ENCODE peak calls at places on chromosome 20, in four cellular contexts. M is GM23248, Q is H1, T is PC-3. N is an unnamed sample.

GRCh38 chr20:34776177-34776576 is 49.3 kb downstream of the NCOA6 start:
- DNase-seq in T (no peak), Q (no peak), M (no peak), N (no peak)

GRCh38 chr20:19784511-19785172 is 26.6 kb downstream of the RIN2 start:
- DNase-seq in Q (no peak), T (peak; percentile 96), M (peak; percentile 88), N (peak; percentile 93)

GRCh38 chr20:10300582-10301108 is 82.0 kb downstream of the SNAP25 start:
- DNase-seq in T (no peak), Q (no peak), M (no peak), N (no peak)

GRCh38 chr20:2109425-2110210 is 8.0 kb downstream of the STK35 start:
- DNase-seq in M (peak; percentile 47), T (no peak), Q (no peak), N (no peak)

GRCh38 chr20:25039697-25040437 is 18.1 kb downstream of the ACSS1 start:
- DNase-seq in M (peak; percentile 64), T (peak; percentile 79), Q (no peak), N (no peak)

GRCh38 chr20:25299801-25300200 is 51.9 kb downstream of the PYGB start:
- DNase-seq in M (peak; percentile 60), T (peak; percentile 31), Q (no peak), N (peak; percentile 62)

GRCh38 chr20:9409352-9409751 is 105.0 kb upstream of the LAMP5 start:
- DNase-seq in T (peak; percentile 77), Q (no peak), M (peak; percentile 73), N (no peak)

GRCh38 chr20:9397928-9398327 is 116.5 kb upstream of the LAMP5 start:
- DNase-seq in Q (no peak), T (no peak), M (no peak), N (peak; percentile 76)

GRCh38 chr20:57653910-57654309 is 33.7 kb upstream of the ZBP1 start:
- DNase-seq in Q (no peak), M (no peak), T (peak; percentile 21), N (no peak)

GRCh38 chr20:59987135-59987534 is 28.9 kb downstream of the CDH26 start:
- DNase-seq in T (peak; percentile 41), Q (no peak), M (no peak), N (no peak)

GRCh38 chr20:17680836-17681740 is 954 bp downstream of the RRBP1 start:
- DNase-seq in Q (no peak), T (peak; percentile 81), M (peak; percentile 90), N (peak; percentile 83)

GRCh38 chr20:39660965-39661364 is 698.8 kb downstream of the DHX35 start:
- DNase-seq in M (peak; percentile 8), Q (no peak), T (no peak), N (peak; percentile 78)

GRCh38 chr20:19990911-19991707 is 26.1 kb upstream of the NAA20 start:
- DNase-seq in T (no peak), Q (no peak), M (no peak), N (no peak)

GRCh38 chr20:16061394-16061793 is 511.9 kb downstream of the KIF16B start:
- DNase-seq in T (peak; percentile 75), M (no peak), Q (no peak), N (no peak)

GRCh38 chr20:61120595-61121515 is 131.2 kb upstream of the CDH4 start:
- DNase-seq in Q (peak; percentile 25), M (peak; percentile 79), T (peak; percentile 35), N (peak; percentile 84)

GRCh38 chr20:31569163-31570020 is 35.7 kb upstream of the ID1 start:
- DNase-seq in Q (no peak), M (peak; percentile 80), T (peak; percentile 59), N (peak; percentile 81)

GRCh38 chr20:35830264-35830663 is 58.4 kb downstream of the PHF20 start:
- DNase-seq in Q (no peak), T (no peak), M (no peak), N (no peak)
- H3K79me2 ChIP-seq in Q (no peaks in the 10 kb centered on the region), T (no peaks in the 10 kb centered on the region), M (peaks cover 81% of the 10 kb centered on the region), N (peaks cover 60% of the 10 kb centered on the region)

GRCh38 chr20:51563141-51563596 is 20.6 kb upstream of the NFATC2 start:
- DNase-seq in T (no peak), Q (no peak), M (peak; percentile 65), N (no peak)

GRCh38 chr20:51560042-51560441 is 17.5 kb upstream of the NFATC2 start:
- DNase-seq in Q (no peak), M (no peak), T (no peak), N (no peak)

GRCh38 chr20:51562334-51563140 is 20.0 kb upstream of the NFATC2 start:
- DNase-seq in T (peak; percentile 93), Q (no peak), M (peak; percentile 94), N (no peak)

GRCh38 chr20:51562027-51562333 is 19.5 kb upstream of the NFATC2 start:
- DNase-seq in Q (no peak), M (peak; percentile 64), T (no peak), N (no peak)

GRCh38 chr20:51560550-51561307 is 18.2 kb upstream of the NFATC2 start:
- DNase-seq in Q (no peak), T (peak; percentile 33), M (peak; percentile 35), N (no peak)
- H3K4me3 ChIP-seq in Q (no peak overlapping the region), T (peak overlapping the region; percentile 77), M (peak overlapping the region; percentile 81), N (no peak overlapping the region)

GRCh38 chr20:47610945-47611250 is 109.2 kb downstream of the NCOA3 start:
- DNase-seq in T (no peak), M (peak; percentile 8), Q (no peak), N (no peak)

GRCh38 chr20:47612670-47613069 is 111.0 kb downstream of the NCOA3 start:
- DNase-seq in M (no peak), Q (no peak), T (no peak), N (peak; percentile 60)

GRCh38 chr20:47618479-47618878 is 116.8 kb downstream of the NCOA3 start:
- DNase-seq in Q (no peak), T (no peak), M (no peak), N (no peak)

GRCh38 chr20:47611785-47612184 is 110.1 kb downstream of the NCOA3 start:
- DNase-seq in T (no peak), Q (no peak), M (no peak), N (no peak)

DNA sequence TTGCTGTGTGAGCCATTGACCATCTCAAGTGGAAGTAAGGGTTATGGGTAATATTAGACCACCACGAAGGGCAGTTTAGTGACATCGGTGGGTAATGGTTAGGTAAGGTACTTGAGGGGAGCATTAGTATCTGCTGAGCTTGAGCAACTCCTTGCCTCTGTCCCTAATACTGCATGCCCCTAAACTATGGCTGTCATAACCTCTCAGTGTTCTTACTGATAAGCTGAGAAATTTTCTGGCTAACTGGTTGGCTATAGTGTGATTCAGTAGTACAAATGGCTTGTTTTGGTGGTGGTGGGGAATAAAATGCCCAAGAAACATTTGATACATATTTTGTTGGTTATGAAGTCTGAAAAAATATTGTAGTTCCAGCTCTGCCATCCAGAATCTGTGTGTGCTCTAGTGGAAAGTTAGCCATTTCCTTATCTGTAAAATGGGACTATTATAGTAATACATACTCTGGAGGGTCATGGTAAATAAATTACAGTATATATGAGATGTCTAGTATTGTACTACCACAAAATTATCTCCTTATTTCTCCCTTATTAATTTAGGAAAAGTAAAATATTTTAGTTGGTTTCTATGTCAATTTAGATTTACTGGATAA is 113.1 kb downstream of the NCOA3 start:
- DNase-seq in Q (no peak), M (no peak), T (no peak), N (no peak)
- H3K79me2 ChIP-seq in Q (no peaks in the 10 kb centered on the region), M (peaks cover 93% of the 10 kb centered on the region), T (peaks cover 22% of the 10 kb centered on the region), N (peaks cover 88% of the 10 kb centered on the region)

DNA sequence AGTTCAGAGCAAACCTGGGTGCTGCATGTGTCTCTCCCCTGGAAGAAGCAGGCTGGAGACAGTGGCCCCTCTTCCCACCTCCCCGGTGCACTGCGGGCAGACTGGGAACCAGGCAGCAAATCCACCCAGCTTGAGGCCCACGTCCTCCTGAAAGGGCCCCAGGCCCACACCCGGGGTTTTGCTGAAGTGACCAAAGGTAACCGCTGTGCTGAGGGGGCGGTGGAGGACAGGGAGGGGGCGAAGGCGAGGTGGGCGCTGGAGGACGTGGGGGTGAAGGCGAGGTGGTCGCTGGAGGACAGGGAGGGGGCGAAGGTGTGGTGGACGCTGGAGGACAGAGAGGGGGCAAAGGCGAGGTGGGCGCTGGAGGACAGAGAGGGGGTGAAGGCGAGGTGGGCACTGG is 1.8 kb upstream of the BIRC7 start:
- DNase-seq in Q (no peak), M (no peak), T (no peak), N (no peak)
- H3K4me3 ChIP-seq in Q (no peak overlapping the region), M (no peak overlapping the region), T (no peak overlapping the region), N (no peak overlapping the region)

GRCh38 chr20:36493801-36494114 is 47.6 kb upstream of the MYL9 start:
- DNase-seq in T (no peak), Q (no peak), M (peak; percentile 98), N (no peak)

GRCh38 chr20:36490191-36490590 is 51.1 kb upstream of the MYL9 start:
- DNase-seq in T (no peak), Q (no peak), M (no peak), N (no peak)

GRCh38 chr20:36493013-36493800 is 48.1 kb upstream of the MYL9 start:
- DNase-seq in Q (no peak), M (no peak), T (peak; percentile 12), N (no peak)

GRCh38 chr20:36496707-36497669 is 44.3 kb upstream of the MYL9 start:
- DNase-seq in T (no peak), Q (no peak), M (no peak), N (no peak)

GRCh38 chr20:36491901-36492617 is 49.3 kb upstream of the MYL9 start:
- DNase-seq in T (no peak), Q (no peak), M (peak; percentile 53), N (no peak)
- H3K79me2 ChIP-seq in T (peaks cover 60% of the 10 kb centered on the region), Q (no peaks in the 10 kb centered on the region), M (peaks cover 97% of the 10 kb centered on the region), N (no peaks in the 10 kb centered on the region)

GRCh38 chr20:49693435-49694171 is 20.1 kb downstream of the B4GALT5 start:
- DNase-seq in Q (no peak), M (no peak), T (no peak), N (peak; percentile 42)

GRCh38 chr20:49695830-49696229 is 17.8 kb downstream of the B4GALT5 start:
- DNase-seq in M (peak; percentile 39), Q (no peak), T (no peak), N (no peak)

GRCh38 chr20:49692941-49693340 is 20.7 kb downstream of the B4GALT5 start:
- DNase-seq in T (no peak), M (no peak), Q (no peak), N (no peak)

GRCh38 chr20:49696594-49696993 is 17.1 kb downstream of the B4GALT5 start:
- DNase-seq in T (no peak), Q (no peak), M (peak; percentile 52), N (no peak)

GRCh38 chr20:49694450-49695071 is 19.1 kb downstream of the B4GALT5 start:
- DNase-seq in T (no peak), M (no peak), Q (no peak), N (peak; percentile 34)
- H3K4me3 ChIP-seq in T (no peak overlapping the region), M (no peak overlapping the region), Q (no peak overlapping the region), N (no peak overlapping the region)

N was measured in Karpas-422.